ENCODE peak calls at places on chromosomes 2 and 18, in seven cellular contexts. Z is EL; T is NCI-H2029; I is hippocampal formation; M is T-helper 17 cell; P is H7; J is stimulated activated CD4-positive, alpha-beta T cell treated with anti-CD3 and anti-CD28 coated beads, TNF-alpha, amount 100 ng/mL, for 48 hours. R is an unnamed sample.

GRCh38 chr2:120949027-120949956 is 213.6 kb downstream of the GLI2 start:
- DNase-seq in M (no peak), P (peak), T (peak), I (no peak), Z (no peak), J (no peak), R (no peak)

GRCh38 chr2:8565399-8566154 is 116.3 kb upstream of the ID2 start:
- DNase-seq in I (no peak), J (no peak), M (no peak), P (no peak), Z (no peak), T (no peak), R (no peak)

GRCh38 chr2:113922335-113922734 is 32.4 kb downstream of the ACTR3 start:
- DNase-seq in I (no peak), J (no peak), Z (no peak), T (no peak), P (no peak), M (no peak), R (no peak)

GRCh38 chr2:73949802-73950201 is 23.1 kb downstream of the DGUOK start:
- DNase-seq in I (no peak), J (no peak), M (no peak), T (no peak), P (no peak), Z (no peak), R (no peak)

GRCh38 chr18:56902653-56903052 is 244.2 kb upstream of the BOD1L2 start:
- DNase-seq in J (no peak), Z (no peak), P (no peak), I (no peak), T (no peak), M (no peak), R (no peak)

GRCh38 chr18:924987-925386 is 20.3 kb downstream of the ADCYAP1 start:
- DNase-seq in J (no peak), T (no peak), M (no peak), Z (no peak), I (no peak), P (no peak), R (no peak)

GRCh38 chr2:99984781-99985525 is 157.4 kb downstream of the AFF3 start:
- DNase-seq in P (no peak), T (no peak), I (no peak), J (no peak), Z (peak), M (no peak), R (no peak)

GRCh38 chr2:180495606-180496005 is 484.8 kb upstream of the UBE2E3 start:
- DNase-seq in T (no peak), J (no peak), M (no peak), P (no peak), I (no peak), Z (peak), R (no peak)

GRCh38 chr2:40256649-40257048 is 195.2 kb downstream of the SLC8A1 start:
- DNase-seq in P (peak), M (no peak), I (no peak), J (no peak), Z (peak), T (no peak), R (no peak)

GRCh38 chr18:73684651-73685050 is 463.0 kb downstream of the FBXO15 start:
- DNase-seq in J (no peak), P (no peak), Z (peak), I (no peak), T (no peak), M (no peak), R (peak)

GRCh38 chr2:114797942-114798341 is 355.5 kb downstream of the DPP10 start:
- DNase-seq in I (no peak), M (no peak), T (no peak), Z (no peak), P (no peak), J (no peak), R (no peak)

GRCh38 chr18:22102948-22103663 is 66.3 kb upstream of the GATA6 start:
- DNase-seq in Z (no peak), I (no peak), J (no peak), P (no peak), T (no peak), M (no peak), R (no peak)

GRCh38 chr2:3151153-3151918 is 226.3 kb downstream of the EIPR1 start:
- DNase-seq in M (no peak), P (no peak), I (no peak), Z (no peak), J (no peak), T (no peak), R (no peak)

GRCh38 chr18:54911551-54911950 is 47.7 kb downstream of the CCDC68 start:
- DNase-seq in I (no peak), M (no peak), P (no peak), J (no peak), Z (no peak), T (no peak), R (no peak)

GRCh38 chr2:16413257-16413656 is 252.4 kb downstream of the CYRIA start:
- DNase-seq in P (no peak), Z (no peak), J (no peak), M (no peak), I (no peak), T (no peak), R (no peak)

GRCh38 chr2:98750593-98751282 is 19.8 kb upstream of the MGAT4A start:
- DNase-seq in Z (no peak), T (no peak), P (no peak), J (no peak), I (no peak), M (no peak), R (no peak)

GRCh38 chr2:136328396-136328795 is 210.4 kb upstream of the CXCR4 start:
- DNase-seq in M (no peak), Z (no peak), I (no peak), P (no peak), T (no peak), J (no peak), R (no peak)

GRCh38 chr2:213227458-213227857 is 56.8 kb upstream of the SPAG16 start:
- DNase-seq in P (no peak), M (no peak), I (no peak), Z (no peak), J (no peak), T (no peak), R (no peak)

GRCh38 chr2:136081582-136082210 is 36.3 kb downstream of the CXCR4 start:
- DNase-seq in M (no peak), P (no peak), J (no peak), Z (no peak), I (no peak), T (no peak), R (no peak)

GRCh38 chr2:128357561-128358370 is 39.1 kb upstream of the HS6ST1 start:
- DNase-seq in M (no peak), I (no peak), Z (no peak), T (no peak), P (no peak), J (no peak), R (no peak)

GRCh38 chr18:59149007-59149406 is 9.3 kb downstream of the SEC11C start:
- DNase-seq in M (no peak), T (no peak), Z (no peak), P (no peak), J (no peak), I (no peak), R (no peak)

GRCh38 chr2:2840101-2840531 is 509.0 kb upstream of the MYT1L start:
- DNase-seq in J (no peak), P (no peak), M (no peak), T (no peak), I (peak), Z (no peak), R (no peak)

GRCh38 chr18:50986360-50987087 is 18.7 kb downstream of the ELAC1 start:
- DNase-seq in J (no peak), Z (peak), T (no peak), P (no peak), I (no peak), M (no peak), R (no peak)

GRCh38 chr2:237361194-237361986 is 52.6 kb downstream of the COL6A3 start:
- DNase-seq in I (no peak), M (no peak), P (no peak), J (no peak), T (no peak), Z (no peak), R (no peak)

GRCh38 chr2:134932864-134933526 is 14.4 kb downstream of the CCNT2 start:
- DNase-seq in M (no peak), T (no peak), J (no peak), I (no peak), Z (no peak), P (no peak), R (no peak)

GRCh38 chr18:77059294-77059916 is 73.2 kb downstream of the MBP start:
- DNase-seq in J (no peak), I (no peak), Z (peak), M (no peak), T (no peak), P (peak), R (no peak)

GRCh38 chr2:14601070-14601770 is 31.3 kb upstream of the LRATD1 start:
- DNase-seq in J (no peak), P (no peak), M (no peak), T (no peak), I (no peak), Z (peak), R (no peak)

GRCh38 chr2:142020368-142020767 is 110.4 kb downstream of the LRP1B start:
- DNase-seq in P (no peak), J (no peak), M (no peak), T (no peak), I (no peak), Z (no peak), R (no peak)